ENCODE peak calls at places on chromosomes 16 and 17, in six cellular contexts. D is sigmoid colon; R is anterior cingulate cortex; A is A172; F is NCI-H774; X is activated CD4-positive, alpha-beta T cell treated with anti-CD3 and anti-CD28 coated beads, Interleukin-2, amount 50 U/mL, for 24 hours. C is an unnamed sample.

GRCh38 chr16:48959747-48960146 is 321.9 kb downstream of the CBLN1 start:
- DNase-seq in R (no peak), A (no peak), F (no peak), D (no peak), X (no peak), C (no peak)

GRCh38 chr17:31492206-31492605 is 100.7 kb downstream of the RAB11FIP4 start:
- DNase-seq in X (no peak), D (no peak), A (no peak), R (no peak), F (no peak), C (no peak)

GRCh38 chr17:52128721-52129120 is 29.8 kb downstream of the CA10 start:
- DNase-seq in D (no peak), A (no peak), X (no peak), F (no peak), R (no peak), C (no peak)

GRCh38 chr17:33972756-33973155 is 282.3 kb upstream of the CCL2 start:
- DNase-seq in R (no peak), X (no peak), F (no peak), A (no peak), D (no peak), C (no peak)

GRCh38 chr17:45020354-45021138 is 30.9 kb downstream of the DCAKD start:
- DNase-seq in A (no peak), D (peak), X (no peak), R (peak), F (no peak), C (peak)

GRCh38 chr17:76145231-76146052 is 4.4 kb upstream of the FOXJ1 start:
- DNase-seq in F (no peak), X (no peak), R (no peak), A (no peak), D (peak), C (no peak)

GRCh38 chr17:42679001-42679491 is 2.3 kb upstream of the PLEKHH3 start:
- DNase-seq in F (peak), A (peak), R (no peak), D (no peak), X (no peak), C (peak)

GRCh38 chr16:72434159-72434558 is 262.2 kb upstream of the PMFBP1 start:
- DNase-seq in X (no peak), R (no peak), F (no peak), D (no peak), A (peak), C (no peak)

GRCh38 chr17:78736526-78737079 is 45.5 kb downstream of the CYTH1 start:
- DNase-seq in R (no peak), D (peak), A (peak), X (no peak), F (peak), C (peak)

GRCh38 chr17:82318169-82318498 is 726 bp upstream of the CD7 start:
- DNase-seq in D (no peak), A (no peak), F (no peak), R (no peak), X (no peak), C (no peak)

GRCh38 chr16:66289051-66289680 is 77.3 kb upstream of the CDH5 start:
- DNase-seq in A (no peak), X (no peak), F (no peak), R (no peak), D (peak), C (no peak)

GRCh38 chr16:83552193-83552592 is 255.6 kb upstream of the HSBP1 start:
- DNase-seq in X (no peak), A (peak), F (no peak), D (no peak), R (no peak), C (no peak)

GRCh38 chr16:23148513-23149266 is 562 bp downstream of the USP31 start:
- DNase-seq in D (peak), R (peak), A (peak), F (peak), X (peak), C (peak)

GRCh38 chr17:1906622-1907021 is 76.8 kb downstream of the RPA1 start:
- DNase-seq in X (no peak), D (no peak), R (no peak), A (no peak), F (no peak), C (no peak)

GRCh38 chr17:77404812-77405581 is 264.2 kb downstream of the SEC14L1 start:
- DNase-seq in D (no peak), F (no peak), X (peak), A (peak), R (no peak), C (no peak)

GRCh38 chr16:53950677-53951076 is 246.7 kb downstream of the FTO start:
- DNase-seq in X (no peak), R (no peak), A (no peak), D (no peak), F (peak), C (peak)

GRCh38 chr16:85334718-85335583 is 222.7 kb upstream of the CIBAR2 start:
- DNase-seq in X (no peak), R (no peak), F (no peak), D (no peak), A (no peak), C (no peak)

C was measured in NCI-H510A.